ENCODE peak calls at places on chromosome 5, in four cellular contexts. V is substantia nigra, H is dorsolateral prefrontal cortex, Y is fibroblast of mammary gland. S is an unnamed sample.

GRCh38 chr5:68891718-68892117 is 202.1 kb upstream of the SLC30A5 start:
- DNase-seq in V (no peak), H (no peak), Y (no peak), S (no peak)

GRCh38 chr5:8906303-8906967 is 639.4 kb downstream of the SEMA5A start:
- DNase-seq in V (no peak), H (no peak), Y (peak), S (no peak)

GRCh38 chr5:14075937-14076336 is 67.2 kb upstream of the TRIO start:
- DNase-seq in V (no peak), H (no peak), Y (no peak), S (no peak)

GRCh38 chr5:115375922-115376321 is 79.5 kb upstream of the CCDC112 start:
- DNase-seq in V (no peak), H (no peak), Y (peak), S (no peak)

GRCh38 chr5:55222819-55223124 is 4.3 kb downstream of the MCIDAS start:
- DNase-seq in V (no peak), H (no peak), Y (no peak), S (no peak)

GRCh38 chr5:124707516-124707915 is 38.9 kb downstream of the ZNF608 start:
- DNase-seq in V (no peak), H (no peak), Y (no peak), S (no peak)

GRCh38 chr5:10632110-10632903 is 68.4 kb downstream of the ANKRD33B start:
- DNase-seq in V (no peak), H (no peak), Y (peak), S (peak)

GRCh38 chr5:20572560-20572959 is 584.6 kb upstream of the CDH18 start:
- DNase-seq in V (no peak), H (no peak), Y (peak), S (no peak)

GRCh38 chr5:174300118-174300940 is 254.8 kb downstream of the NSG2 start:
- DNase-seq in V (no peak), H (no peak), Y (no peak), S (no peak)

GRCh38 chr5:51272957-51273356 is 110.3 kb upstream of the ISL1 start:
- DNase-seq in V (no peak), H (no peak), Y (no peak), S (no peak)

GRCh38 chr5:142740903-142741302 is 29.3 kb upstream of the ARHGAP26 start:
- DNase-seq in V (no peak), H (no peak), Y (peak), S (no peak)

GRCh38 chr5:131368866-131369265 is 105.0 kb downstream of the CDC42SE2 start:
- DNase-seq in V (no peak), H (no peak), Y (no peak), S (no peak)

GRCh38 chr5:40221796-40222195 is 457.9 kb upstream of the PTGER4 start:
- DNase-seq in V (no peak), H (no peak), Y (peak), S (no peak)

GRCh38 chr5:171433352-171433698 is 13.9 kb downstream of the FGF18 start:
- DNase-seq in V (no peak), H (no peak), Y (no peak), S (no peak)

GRCh38 chr5:88820581-88820980 is 62.4 kb downstream of the MEF2C start:
- DNase-seq in V (no peak), H (no peak), Y (no peak), S (no peak)

GRCh38 chr5:36202521-36202961 is 39.2 kb downstream of the NADK2 start:
- DNase-seq in V (no peak), H (no peak), Y (peak), S (no peak)

GRCh38 chr5:154683101-154683757 is 71.9 kb upstream of the LARP1 start:
- DNase-seq in V (no peak), H (no peak), Y (no peak), S (no peak)

GRCh38 chr5:137174206-137174605 is 324.9 kb downstream of the SPOCK1 start:
- DNase-seq in V (no peak), H (no peak), Y (no peak), S (no peak)

GRCh38 chr5:37714756-37715155 is 125.1 kb downstream of the GDNF start:
- DNase-seq in V (no peak), H (no peak), Y (peak), S (no peak)

GRCh38 chr5:128436825-128437224 is 101.2 kb downstream of the FBN2 start:
- DNase-seq in V (no peak), H (no peak), Y (peak), S (no peak)

GRCh38 chr5:87115839-87116364 is 151.8 kb upstream of the RASA1 start:
- DNase-seq in V (no peak), H (no peak), Y (no peak), S (no peak)

GRCh38 chr5:124630767-124631704 is 115.4 kb downstream of the ZNF608 start:
- DNase-seq in V (no peak), H (no peak), Y (peak), S (no peak)

GRCh38 chr5:151214614-151215545 is 9.0 kb downstream of the CCDC69 start:
- DNase-seq in V (no peak), H (no peak), Y (no peak), S (no peak)

S was measured in posterior cingulate gyrus.